ENCODE peak calls at places on chromosomes 5 and 9, in nine cellular contexts. One of them, this sample, is unnamed.

GRCh38 chr5:68024426-68024825 is 191.1 kb upstream of the PIK3R1 start:
- DNase-seq in T-helper 2 cell: no peak
- DNase-seq in neural crest cell: no peak
- DNase-seq in HTR-8/SVneo: no peak
- DNase-seq in amniotic stem cell: no peak
- DNase-seq in cardiac muscle cell: no peak
- DNase-seq in GM12891: no peak
- DNase-seq in mesendoderm: no peak
- DNase-seq in SHP77: no peak
- DNase-seq in this sample: no peak

GRCh38 chr5:20556364-20556763 is 568.4 kb upstream of the CDH18 start:
- DNase-seq in T-helper 2 cell: no peak
- DNase-seq in neural crest cell: no peak
- DNase-seq in HTR-8/SVneo: peak; percentile 8
- DNase-seq in amniotic stem cell: no peak
- DNase-seq in cardiac muscle cell: no peak
- DNase-seq in GM12891: no peak
- DNase-seq in mesendoderm: peak; percentile 31
- DNase-seq in SHP77: peak; percentile 29
- DNase-seq in this sample: no peak

GRCh38 chr5:38329132-38329715 is 70.9 kb downstream of the EGFLAM start:
- DNase-seq in T-helper 2 cell: no peak
- DNase-seq in neural crest cell: no peak
- DNase-seq in HTR-8/SVneo: peak; percentile 77
- DNase-seq in amniotic stem cell: no peak
- DNase-seq in cardiac muscle cell: no peak
- DNase-seq in GM12891: no peak
- DNase-seq in mesendoderm: peak; percentile 52
- DNase-seq in SHP77: no peak
- DNase-seq in this sample: no peak

GRCh38 chr9:33438926-33439511 is 8.4 kb downstream of the AQP3 start:
- DNase-seq in T-helper 2 cell: no peak
- DNase-seq in neural crest cell: no peak
- DNase-seq in HTR-8/SVneo: no peak
- DNase-seq in amniotic stem cell: no peak
- DNase-seq in cardiac muscle cell: no peak
- DNase-seq in GM12891: no peak
- DNase-seq in mesendoderm: no peak
- DNase-seq in SHP77: no peak
- DNase-seq in this sample: no peak

GRCh38 chr5:126912607-126913006 is 117.8 kb downstream of the MARCHF3 start:
- DNase-seq in T-helper 2 cell: no peak
- DNase-seq in neural crest cell: no peak
- DNase-seq in HTR-8/SVneo: no peak
- DNase-seq in amniotic stem cell: no peak
- DNase-seq in cardiac muscle cell: no peak
- DNase-seq in GM12891: no peak
- DNase-seq in mesendoderm: no peak
- DNase-seq in SHP77: no peak
- DNase-seq in this sample: no peak

GRCh38 chr9:92403153-92403552 is 1.2 kb downstream of the OGN start:
- DNase-seq in T-helper 2 cell: no peak
- DNase-seq in neural crest cell: no peak
- DNase-seq in HTR-8/SVneo: no peak
- DNase-seq in amniotic stem cell: no peak
- DNase-seq in cardiac muscle cell: no peak
- DNase-seq in GM12891: no peak
- DNase-seq in mesendoderm: no peak
- DNase-seq in SHP77: no peak
- DNase-seq in this sample: no peak

GRCh38 chr5:1460054-1460682 is 14.9 kb upstream of the SLC6A3 start:
- DNase-seq in T-helper 2 cell: no peak
- DNase-seq in neural crest cell: no peak
- DNase-seq in HTR-8/SVneo: no peak
- DNase-seq in amniotic stem cell: no peak
- DNase-seq in cardiac muscle cell: no peak
- DNase-seq in GM12891: no peak
- DNase-seq in mesendoderm: no peak
- DNase-seq in SHP77: peak; percentile 31
- DNase-seq in this sample: no peak

GRCh38 chr5:170632266-170632984 is 128.6 kb downstream of the KCNIP1 start:
- DNase-seq in T-helper 2 cell: no peak
- DNase-seq in neural crest cell: peak; percentile 25
- DNase-seq in HTR-8/SVneo: no peak
- DNase-seq in amniotic stem cell: no peak
- DNase-seq in cardiac muscle cell: no peak
- DNase-seq in GM12891: no peak
- DNase-seq in mesendoderm: peak; percentile 83
- DNase-seq in SHP77: no peak
- DNase-seq in this sample: no peak

GRCh38 chr5:111853748-111854147 is 96.8 kb upstream of the NREP start:
- DNase-seq in T-helper 2 cell: no peak
- DNase-seq in neural crest cell: no peak
- DNase-seq in HTR-8/SVneo: no peak
- DNase-seq in amniotic stem cell: no peak
- DNase-seq in cardiac muscle cell: no peak
- DNase-seq in GM12891: no peak
- DNase-seq in mesendoderm: no peak
- DNase-seq in SHP77: no peak
- DNase-seq in this sample: no peak

GRCh38 chr9:92968081-92968480 is 20.8 kb downstream of the FGD3 start:
- DNase-seq in T-helper 2 cell: no peak
- DNase-seq in neural crest cell: no peak
- DNase-seq in HTR-8/SVneo: no peak
- DNase-seq in amniotic stem cell: no peak
- DNase-seq in cardiac muscle cell: no peak
- DNase-seq in GM12891: no peak
- DNase-seq in mesendoderm: no peak
- DNase-seq in SHP77: no peak
- DNase-seq in this sample: no peak

GRCh38 chr9:87122947-87123685 is 175.8 kb upstream of the GAS1 start:
- DNase-seq in T-helper 2 cell: no peak
- DNase-seq in neural crest cell: no peak
- DNase-seq in HTR-8/SVneo: peak; percentile 3
- DNase-seq in amniotic stem cell: peak; percentile 66
- DNase-seq in cardiac muscle cell: no peak
- DNase-seq in GM12891: no peak
- DNase-seq in mesendoderm: no peak
- DNase-seq in SHP77: no peak
- DNase-seq in this sample: no peak

GRCh38 chr9:33170464-33171156 is 3.5 kb upstream of the B4GALT1 start:
- DNase-seq in T-helper 2 cell: no peak
- DNase-seq in neural crest cell: no peak
- DNase-seq in HTR-8/SVneo: peak; percentile 53
- DNase-seq in amniotic stem cell: no peak
- DNase-seq in cardiac muscle cell: peak; percentile 45
- DNase-seq in GM12891: no peak
- DNase-seq in mesendoderm: peak; percentile 40
- DNase-seq in SHP77: peak; percentile 43
- DNase-seq in this sample: peak; percentile 26

GRCh38 chr5:54792611-54793404 is 192.6 kb downstream of the ESM1 start:
- DNase-seq in T-helper 2 cell: no peak
- DNase-seq in neural crest cell: no peak
- DNase-seq in HTR-8/SVneo: no peak
- DNase-seq in amniotic stem cell: no peak
- DNase-seq in cardiac muscle cell: no peak
- DNase-seq in GM12891: no peak
- DNase-seq in mesendoderm: no peak
- DNase-seq in SHP77: no peak
- DNase-seq in this sample: no peak

GRCh38 chr5:23704176-23704855 is 196.9 kb downstream of the PRDM9 start:
- DNase-seq in T-helper 2 cell: no peak
- DNase-seq in neural crest cell: no peak
- DNase-seq in HTR-8/SVneo: no peak
- DNase-seq in amniotic stem cell: no peak
- DNase-seq in cardiac muscle cell: no peak
- DNase-seq in GM12891: no peak
- DNase-seq in mesendoderm: no peak
- DNase-seq in SHP77: peak; percentile 74
- DNase-seq in this sample: peak; percentile 80

GRCh38 chr5:137666109-137666850 is 69.6 kb downstream of the KLHL3 start:
- DNase-seq in T-helper 2 cell: no peak
- DNase-seq in neural crest cell: no peak
- DNase-seq in HTR-8/SVneo: no peak
- DNase-seq in amniotic stem cell: no peak
- DNase-seq in cardiac muscle cell: no peak
- DNase-seq in GM12891: peak; percentile 43
- DNase-seq in mesendoderm: no peak
- DNase-seq in SHP77: no peak
- DNase-seq in this sample: no peak

GRCh38 chr9:137479315-137479861 is 20.3 kb upstream of the NSMF start:
- DNase-seq in T-helper 2 cell: no peak
- DNase-seq in neural crest cell: no peak
- DNase-seq in HTR-8/SVneo: no peak
- DNase-seq in amniotic stem cell: no peak
- DNase-seq in cardiac muscle cell: no peak
- DNase-seq in GM12891: no peak
- DNase-seq in mesendoderm: peak; percentile 28
- DNase-seq in SHP77: peak; percentile 59
- DNase-seq in this sample: peak; percentile 69

GRCh38 chr5:35183243-35183955 is 46.9 kb downstream of the PRLR start:
- DNase-seq in T-helper 2 cell: no peak
- DNase-seq in neural crest cell: peak; percentile 23
- DNase-seq in HTR-8/SVneo: peak; percentile 77
- DNase-seq in amniotic stem cell: no peak
- DNase-seq in cardiac muscle cell: peak; percentile 34
- DNase-seq in GM12891: peak; percentile 19
- DNase-seq in mesendoderm: peak; percentile 91
- DNase-seq in SHP77: peak; percentile 37
- DNase-seq in this sample: no peak

GRCh38 chr9:69433426-69433825 is 108.4 kb downstream of the ENTREP1 start:
- DNase-seq in T-helper 2 cell: no peak
- DNase-seq in neural crest cell: no peak
- DNase-seq in HTR-8/SVneo: no peak
- DNase-seq in amniotic stem cell: no peak
- DNase-seq in cardiac muscle cell: no peak
- DNase-seq in GM12891: no peak
- DNase-seq in mesendoderm: no peak
- DNase-seq in SHP77: no peak
- DNase-seq in this sample: no peak